ENCODE peak calls at places on chromosomes 1 and 21, in six cellular contexts. Y, K, U, C, I and N are unnamed samples.

GRCh38 chr21:17529648-17530047 is 16.8 kb downstream of the CXADR start:
- DNase-seq in I (no peak), U (no peak), C (no peak), Y (no peak), K (no peak), N (no peak)

GRCh38 chr1:154988053-154988954 is 5.1 kb upstream of the LENEP start:
- DNase-seq in C (no peak), I (no peak), K (no peak), Y (no peak), U (peak; percentile 25), N (no peak)

GRCh38 chr1:203769505-203770343 is 4.7 kb downstream of the LAX1 start:
- DNase-seq in I (peak; percentile 41), U (peak; percentile 80), Y (peak; percentile 94), C (peak; percentile 75), K (peak; percentile 78), N (peak; percentile 92)

GRCh38 chr1:229093258-229093540 is 177.7 kb upstream of the RAB4A start:
- DNase-seq in I (no peak), Y (no peak), K (no peak), C (no peak), U (no peak), N (no peak)

GRCh38 chr1:205355054-205355453 is 1.7 kb downstream of the KLHDC8A start:
- DNase-seq in K (no peak), Y (no peak), I (no peak), U (peak; percentile 87), C (peak; percentile 85), N (no peak)

GRCh38 chr1:66933887-66934700 is 9.3 kb downstream of the MIER1 start:
- DNase-seq in C (no peak), I (no peak), K (no peak), Y (no peak), U (no peak), N (no peak)

GRCh38 chr1:19074361-19074901 is 118.0 kb upstream of the IFFO2 start:
- DNase-seq in K (no peak), Y (no peak), I (no peak), U (peak; percentile 38), C (no peak), N (no peak)

GRCh38 chr1:241990040-241990439 is 8.9 kb downstream of the MAP1LC3C start:
- DNase-seq in U (peak; percentile 61), I (peak; percentile 23), Y (peak; percentile 82), K (no peak), C (peak; percentile 71), N (peak; percentile 76)

GRCh38 chr1:113981962-113982931 is 3.0 kb downstream of the OLFML3 start:
- DNase-seq in U (no peak), C (peak; percentile 64), I (peak; percentile 10), Y (peak; percentile 82), K (no peak), N (peak; percentile 79)

GRCh38 chr1:160862151-160863061 is at the start of gene CD244:
- DNase-seq in K (no peak), U (peak; percentile 73), C (peak; percentile 37), Y (no peak), I (peak; percentile 77), N (no peak)

GRCh38 chr1:97210302-97210701 is 488.7 kb downstream of the PTBP2 start:
- DNase-seq in C (no peak), I (no peak), U (no peak), Y (peak; percentile 29), K (no peak), N (no peak)

GRCh38 chr21:42393443-42393950 is 2.4 kb downstream of the TMPRSS3 start:
- DNase-seq in Y (no peak), C (no peak), U (no peak), K (no peak), I (no peak), N (no peak)
- H3K27ac ChIP-seq in Y (no peak overlapping the region), C (no peak overlapping the region), U (no peak overlapping the region), K (no peak overlapping the region), I (no peak overlapping the region), N (no peak overlapping the region)

DNA sequence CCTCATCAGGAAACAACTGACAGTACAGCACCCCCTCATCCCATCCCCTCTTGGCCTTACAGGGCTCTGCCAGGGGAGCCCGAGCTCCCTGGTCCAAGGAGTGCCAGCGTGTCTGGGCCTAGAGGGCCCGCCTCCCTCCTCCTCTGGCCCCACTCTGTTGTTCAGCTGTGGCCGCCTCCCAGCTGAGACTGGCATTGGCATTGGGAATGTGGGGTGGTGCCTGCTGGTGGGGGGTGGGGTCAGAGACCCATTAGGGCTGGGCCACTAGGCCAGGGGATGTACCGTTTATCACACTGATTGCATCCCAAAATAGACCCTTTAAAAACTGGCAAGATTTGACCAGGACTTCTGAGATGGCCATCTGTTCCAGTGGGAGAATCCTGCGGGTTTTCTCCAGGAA is 1.4 kb downstream of the LDLRAP1 start:
- DNase-seq in C (peak; percentile 46), I (no peak), Y (no peak), K (peak; percentile 60), U (peak; percentile 22), N (no peak)
- H3K4me3 ChIP-seq in C (peak overlapping the region; percentile 90), I (peak overlapping the region; percentile 68), Y (peak overlapping the region; percentile 60), K (peak overlapping the region; percentile 80), U (peak overlapping the region; percentile 90), N (peak overlapping the region; percentile 81)

GRCh38 chr1:5578690-5579089 is 413.5 kb downstream of the NPHP4 start:
- DNase-seq in I (no peak), C (no peak), K (no peak), Y (no peak), U (no peak), N (no peak)
- H3K9me3 ChIP-seq in I (no peaks in the 10 kb centered on the region), C (no peaks in the 10 kb centered on the region), K (no peaks in the 10 kb centered on the region), Y (peaks cover 38% of the 10 kb centered on the region), U (no peaks in the 10 kb centered on the region), N (no peaks in the 10 kb centered on the region)

GRCh38 chr1:35558374-35559316 is 1.0 kb downstream of the NCDN start:
- DNase-seq in Y (no peak), I (peak; percentile 52), C (no peak), U (no peak), K (no peak), N (no peak)

GRCh38 chr1:35561972-35562680 is 4.5 kb downstream of the NCDN start:
- DNase-seq in Y (no peak), K (no peak), U (no peak), I (no peak), C (no peak), N (no peak)

GRCh38 chr1:35559317-35559944 is 1.8 kb downstream of the NCDN start:
- DNase-seq in C (no peak), K (no peak), Y (no peak), I (no peak), U (no peak), N (no peak)

GRCh38 chr1:35561297-35561971 is 3.8 kb downstream of the NCDN start:
- DNase-seq in Y (no peak), I (no peak), U (no peak), K (no peak), C (no peak), N (no peak)

DNA sequence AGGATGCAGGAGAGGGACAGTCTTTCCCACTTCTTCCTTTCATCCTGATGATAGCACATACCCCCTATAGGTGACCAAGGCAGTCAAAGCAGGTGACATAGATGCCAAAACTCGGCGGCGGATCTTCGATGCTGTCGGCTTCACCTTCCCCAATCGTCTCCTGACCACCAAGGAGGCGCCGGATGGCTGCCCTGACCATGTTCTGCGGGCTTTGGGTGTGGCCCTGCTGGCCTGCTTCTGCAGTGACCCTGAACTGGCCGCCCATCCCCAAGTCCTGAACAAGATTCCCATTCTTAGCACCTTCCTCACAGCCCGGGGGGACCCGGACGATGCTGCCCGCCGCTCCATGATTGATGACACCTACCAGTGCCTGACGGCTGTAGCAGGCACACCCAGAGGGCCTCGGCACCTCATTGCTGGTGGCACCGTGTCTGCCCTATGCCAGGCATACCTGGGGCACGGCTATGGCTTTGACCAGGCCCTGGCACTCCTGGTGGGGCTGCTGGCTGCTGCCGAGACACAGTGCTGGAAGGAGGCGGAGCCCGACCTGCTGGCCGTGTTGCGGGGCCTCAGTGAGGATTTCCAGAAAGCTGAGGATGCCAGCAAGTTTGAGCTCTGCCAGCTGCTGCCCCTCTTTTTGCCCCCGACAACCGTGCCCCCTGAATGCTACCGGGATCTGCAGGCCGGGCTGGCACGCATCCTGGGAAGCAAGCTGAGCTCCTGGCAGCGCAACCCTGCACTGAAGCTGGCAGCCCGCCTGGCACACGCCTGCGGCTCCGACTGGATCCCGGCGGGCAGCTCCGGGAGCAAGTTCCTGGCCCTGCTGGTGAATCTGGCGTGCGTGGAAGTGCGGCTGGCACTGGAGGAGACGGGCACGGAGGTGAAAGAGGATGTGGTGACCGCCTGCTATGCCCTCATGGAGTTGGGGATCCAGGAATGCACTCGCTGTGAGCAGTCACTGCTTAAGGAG is 2.9 kb downstream of the NCDN start:
- DNase-seq in U (peak; percentile 57), Y (no peak), K (peak; percentile 83), C (no peak), I (no peak), N (no peak)
- H3K27ac ChIP-seq in U (no peak overlapping the region), Y (no peak overlapping the region), K (no peak overlapping the region), C (no peak overlapping the region), I (no peak overlapping the region), N (no peak overlapping the region)

GRCh38 chr1:41151846-41152245 is 90.3 kb downstream of the SCMH1 start:
- DNase-seq in C (no peak), Y (no peak), I (peak; percentile 85), U (no peak), K (no peak), N (no peak)
- H3K4me3 ChIP-seq in C (no peak overlapping the region), Y (no peak overlapping the region), I (no peak overlapping the region), U (no peak overlapping the region), K (no peak overlapping the region), N (no peak overlapping the region)

GRCh38 chr1:108100148-108100547 is 100.0 kb downstream of the SLC25A24 start:
- DNase-seq in C (no peak), K (no peak), I (no peak), Y (no peak), U (no peak), N (no peak)
- H3K9me3 ChIP-seq in C (no peaks in the 10 kb centered on the region), K (no peaks in the 10 kb centered on the region), I (no peaks in the 10 kb centered on the region), Y (no peaks in the 10 kb centered on the region), U (no peaks in the 10 kb centered on the region), N (no peaks in the 10 kb centered on the region)

GRCh38 chr1:33195560-33195959 is 13.7 kb upstream of the TRIM62 start:
- DNase-seq in U (no peak), K (no peak), I (no peak), Y (peak; percentile 67), C (no peak), N (no peak)
- H3K27ac ChIP-seq in U (no peak overlapping the region), K (no peak overlapping the region), I (no peak overlapping the region), Y (no peak overlapping the region), C (no peak overlapping the region), N (no peak overlapping the region)

DNA sequence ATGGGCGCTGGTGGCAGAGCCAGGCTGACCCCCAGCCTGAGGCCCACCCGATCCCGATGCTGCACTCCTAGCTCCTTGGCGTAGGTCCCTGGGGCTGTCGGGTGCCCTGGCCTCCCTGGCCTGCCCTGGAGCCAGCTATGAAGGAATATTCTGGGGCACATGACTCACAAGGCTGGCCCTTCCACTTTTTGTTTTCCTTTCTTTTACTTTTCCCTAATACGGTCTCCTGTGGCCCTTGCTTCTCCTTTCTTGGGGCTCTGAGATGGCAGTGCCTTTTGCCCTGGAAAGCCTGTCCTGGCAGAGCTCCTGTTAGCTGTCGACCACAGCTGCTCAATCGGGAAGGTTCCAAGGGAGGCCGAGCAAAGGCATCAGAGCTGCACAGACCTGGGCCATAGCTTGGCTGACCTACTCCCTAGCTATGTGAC is 22.1 kb downstream of the ARHGEF10L start:
- DNase-seq in C (no peak), K (no peak), U (peak; percentile 56), I (no peak), Y (no peak), N (no peak)
- H3K4me3 ChIP-seq in C (no peak overlapping the region), K (no peak overlapping the region), U (peak overlapping the region; percentile 8), I (no peak overlapping the region), Y (no peak overlapping the region), N (no peak overlapping the region)

GRCh38 chr1:230534224-230534623 is 108.1 kb upstream of the COG2 start:
- DNase-seq in U (no peak), K (no peak), C (no peak), I (no peak), Y (no peak), N (no peak)
- H3K9me3 ChIP-seq in U (peaks cover 11% of the 10 kb centered on the region), K (no peaks in the 10 kb centered on the region), C (peaks cover 3% of the 10 kb centered on the region), I (no peaks in the 10 kb centered on the region), Y (peaks cover under 1% of the 10 kb centered on the region), N (no peaks in the 10 kb centered on the region)